ENCODE peak calls at places on chromosomes 7 and 10, in nine cellular contexts. One of them, this sample, is unnamed.

GRCh38 chr10:87038786-87039185 is 18.7 kb downstream of the FAM25A start:
- DNase-seq in H7: no peak
- DNase-seq in iPS-NIHi11: no peak
- DNase-seq in uterus: no peak
- DNase-seq in neural progenitor cell: no peak
- DNase-seq in epithelial cell of esophagus: peak
- DNase-seq in A172: no peak
- DNase-seq in stimulated activated CD4-positive, alpha-beta T cell treated with anti-CD3 and anti-CD28 coated beads, Interleukin-15, amount 100 ng/mL, for 1 hour: no peak
- DNase-seq in SHP77: no peak
- DNase-seq in this sample: peak

GRCh38 chr7:40760997-40761396 is 626.2 kb downstream of the SUGCT start:
- DNase-seq in A172: no peak
- DNase-seq in uterus: no peak
- DNase-seq in H7: no peak
- DNase-seq in iPS-NIHi11: no peak
- DNase-seq in epithelial cell of esophagus: no peak
- DNase-seq in stimulated activated CD4-positive, alpha-beta T cell treated with anti-CD3 and anti-CD28 coated beads, Interleukin-15, amount 100 ng/mL, for 1 hour: no peak
- DNase-seq in neural progenitor cell: no peak
- DNase-seq in SHP77: no peak
- DNase-seq in this sample: no peak

GRCh38 chr10:120941468-120941867 is 90.3 kb downstream of the WDR11 start:
- DNase-seq in H7: no peak
- DNase-seq in iPS-NIHi11: no peak
- DNase-seq in stimulated activated CD4-positive, alpha-beta T cell treated with anti-CD3 and anti-CD28 coated beads, Interleukin-15, amount 100 ng/mL, for 1 hour: no peak
- DNase-seq in SHP77: no peak
- DNase-seq in A172: no peak
- DNase-seq in epithelial cell of esophagus: no peak
- DNase-seq in neural progenitor cell: no peak
- DNase-seq in uterus: no peak
- DNase-seq in this sample: no peak

GRCh38 chr10:70115948-70116682 is 16.5 kb downstream of the AIFM2 start:
- DNase-seq in epithelial cell of esophagus: peak
- DNase-seq in stimulated activated CD4-positive, alpha-beta T cell treated with anti-CD3 and anti-CD28 coated beads, Interleukin-15, amount 100 ng/mL, for 1 hour: no peak
- DNase-seq in A172: peak
- DNase-seq in iPS-NIHi11: peak
- DNase-seq in uterus: peak
- DNase-seq in SHP77: no peak
- DNase-seq in H7: peak
- DNase-seq in neural progenitor cell: peak
- DNase-seq in this sample: peak

GRCh38 chr10:11728353-11728752 is 13.8 kb upstream of the ECHDC3 start:
- DNase-seq in stimulated activated CD4-positive, alpha-beta T cell treated with anti-CD3 and anti-CD28 coated beads, Interleukin-15, amount 100 ng/mL, for 1 hour: no peak
- DNase-seq in neural progenitor cell: no peak
- DNase-seq in A172: no peak
- DNase-seq in SHP77: no peak
- DNase-seq in H7: no peak
- DNase-seq in epithelial cell of esophagus: no peak
- DNase-seq in uterus: no peak
- DNase-seq in iPS-NIHi11: no peak
- DNase-seq in this sample: no peak

GRCh38 chr10:118729641-118730258 is 25.0 kb downstream of the CACUL1 start:
- DNase-seq in stimulated activated CD4-positive, alpha-beta T cell treated with anti-CD3 and anti-CD28 coated beads, Interleukin-15, amount 100 ng/mL, for 1 hour: no peak
- DNase-seq in epithelial cell of esophagus: peak
- DNase-seq in H7: no peak
- DNase-seq in iPS-NIHi11: no peak
- DNase-seq in uterus: no peak
- DNase-seq in SHP77: no peak
- DNase-seq in A172: no peak
- DNase-seq in neural progenitor cell: no peak
- DNase-seq in this sample: no peak

GRCh38 chr10:130230036-130230435 is 93.8 kb downstream of the GLRX3 start:
- DNase-seq in uterus: no peak
- DNase-seq in epithelial cell of esophagus: no peak
- DNase-seq in H7: no peak
- DNase-seq in iPS-NIHi11: no peak
- DNase-seq in A172: no peak
- DNase-seq in stimulated activated CD4-positive, alpha-beta T cell treated with anti-CD3 and anti-CD28 coated beads, Interleukin-15, amount 100 ng/mL, for 1 hour: no peak
- DNase-seq in SHP77: no peak
- DNase-seq in neural progenitor cell: no peak
- DNase-seq in this sample: no peak

GRCh38 chr10:115092258-115092554 is 959 bp upstream of the ATRNL1 start:
- DNase-seq in H7: no peak
- DNase-seq in neural progenitor cell: no peak
- DNase-seq in SHP77: no peak
- DNase-seq in A172: no peak
- DNase-seq in stimulated activated CD4-positive, alpha-beta T cell treated with anti-CD3 and anti-CD28 coated beads, Interleukin-15, amount 100 ng/mL, for 1 hour: no peak
- DNase-seq in epithelial cell of esophagus: no peak
- DNase-seq in uterus: no peak
- DNase-seq in iPS-NIHi11: no peak
- DNase-seq in this sample: no peak

GRCh38 chr7:81560708-81561107 is 209.1 kb downstream of the HGF start:
- DNase-seq in uterus: no peak
- DNase-seq in SHP77: no peak
- DNase-seq in H7: no peak
- DNase-seq in iPS-NIHi11: no peak
- DNase-seq in epithelial cell of esophagus: no peak
- DNase-seq in neural progenitor cell: no peak
- DNase-seq in stimulated activated CD4-positive, alpha-beta T cell treated with anti-CD3 and anti-CD28 coated beads, Interleukin-15, amount 100 ng/mL, for 1 hour: no peak
- DNase-seq in A172: no peak
- DNase-seq in this sample: no peak

GRCh38 chr7:21844742-21845141 is 101.0 kb downstream of the CDCA7L start:
- DNase-seq in iPS-NIHi11: no peak
- DNase-seq in epithelial cell of esophagus: peak
- DNase-seq in stimulated activated CD4-positive, alpha-beta T cell treated with anti-CD3 and anti-CD28 coated beads, Interleukin-15, amount 100 ng/mL, for 1 hour: no peak
- DNase-seq in SHP77: no peak
- DNase-seq in uterus: no peak
- DNase-seq in neural progenitor cell: no peak
- DNase-seq in H7: no peak
- DNase-seq in A172: no peak
- DNase-seq in this sample: no peak

GRCh38 chr10:77879710-77880109 is 46.8 kb downstream of the DLG5 start:
- DNase-seq in uterus: no peak
- DNase-seq in iPS-NIHi11: no peak
- DNase-seq in stimulated activated CD4-positive, alpha-beta T cell treated with anti-CD3 and anti-CD28 coated beads, Interleukin-15, amount 100 ng/mL, for 1 hour: no peak
- DNase-seq in A172: no peak
- DNase-seq in neural progenitor cell: no peak
- DNase-seq in SHP77: no peak
- DNase-seq in epithelial cell of esophagus: no peak
- DNase-seq in H7: no peak
- DNase-seq in this sample: no peak

GRCh38 chr7:8084772-8085171 is 116.2 kb downstream of the GLCCI1 start:
- DNase-seq in neural progenitor cell: no peak
- DNase-seq in stimulated activated CD4-positive, alpha-beta T cell treated with anti-CD3 and anti-CD28 coated beads, Interleukin-15, amount 100 ng/mL, for 1 hour: no peak
- DNase-seq in uterus: no peak
- DNase-seq in A172: no peak
- DNase-seq in epithelial cell of esophagus: no peak
- DNase-seq in H7: no peak
- DNase-seq in iPS-NIHi11: no peak
- DNase-seq in SHP77: no peak
- DNase-seq in this sample: no peak

GRCh38 chr10:130400890-130401289 is 264.7 kb downstream of the GLRX3 start:
- DNase-seq in neural progenitor cell: no peak
- DNase-seq in stimulated activated CD4-positive, alpha-beta T cell treated with anti-CD3 and anti-CD28 coated beads, Interleukin-15, amount 100 ng/mL, for 1 hour: no peak
- DNase-seq in uterus: no peak
- DNase-seq in SHP77: no peak
- DNase-seq in A172: no peak
- DNase-seq in epithelial cell of esophagus: no peak
- DNase-seq in iPS-NIHi11: peak
- DNase-seq in H7: peak
- DNase-seq in this sample: no peak

GRCh38 chr7:2939193-2939885 is 95.2 kb upstream of the GNA12 start:
- DNase-seq in uterus: no peak
- DNase-seq in neural progenitor cell: no peak
- DNase-seq in SHP77: no peak
- DNase-seq in iPS-NIHi11: peak
- DNase-seq in epithelial cell of esophagus: peak
- DNase-seq in stimulated activated CD4-positive, alpha-beta T cell treated with anti-CD3 and anti-CD28 coated beads, Interleukin-15, amount 100 ng/mL, for 1 hour: no peak
- DNase-seq in A172: peak
- DNase-seq in H7: peak
- DNase-seq in this sample: no peak

GRCh38 chr10:3336673-3337293 is 164.2 kb upstream of the PITRM1 start:
- DNase-seq in uterus: no peak
- DNase-seq in iPS-NIHi11: no peak
- DNase-seq in H7: no peak
- DNase-seq in stimulated activated CD4-positive, alpha-beta T cell treated with anti-CD3 and anti-CD28 coated beads, Interleukin-15, amount 100 ng/mL, for 1 hour: no peak
- DNase-seq in SHP77: no peak
- DNase-seq in epithelial cell of esophagus: no peak
- DNase-seq in A172: no peak
- DNase-seq in neural progenitor cell: no peak
- DNase-seq in this sample: no peak

GRCh38 chr7:81114682-81115081 is 195.8 kb upstream of the SEMA3C start:
- DNase-seq in A172: no peak
- DNase-seq in epithelial cell of esophagus: no peak
- DNase-seq in uterus: no peak
- DNase-seq in SHP77: no peak
- DNase-seq in neural progenitor cell: no peak
- DNase-seq in H7: no peak
- DNase-seq in stimulated activated CD4-positive, alpha-beta T cell treated with anti-CD3 and anti-CD28 coated beads, Interleukin-15, amount 100 ng/mL, for 1 hour: no peak
- DNase-seq in iPS-NIHi11: no peak
- DNase-seq in this sample: no peak

GRCh38 chr10:85851300-85851699 is 515.3 kb downstream of the GRID1 start:
- DNase-seq in epithelial cell of esophagus: peak
- DNase-seq in A172: peak
- DNase-seq in uterus: no peak
- DNase-seq in iPS-NIHi11: no peak
- DNase-seq in H7: no peak
- DNase-seq in SHP77: no peak
- DNase-seq in neural progenitor cell: no peak
- DNase-seq in stimulated activated CD4-positive, alpha-beta T cell treated with anti-CD3 and anti-CD28 coated beads, Interleukin-15, amount 100 ng/mL, for 1 hour: no peak
- DNase-seq in this sample: no peak

GRCh38 chr10:61744469-61744868 is 81.7 kb downstream of the CABCOCO1 start:
- DNase-seq in epithelial cell of esophagus: no peak
- DNase-seq in iPS-NIHi11: peak
- DNase-seq in SHP77: no peak
- DNase-seq in stimulated activated CD4-positive, alpha-beta T cell treated with anti-CD3 and anti-CD28 coated beads, Interleukin-15, amount 100 ng/mL, for 1 hour: no peak
- DNase-seq in neural progenitor cell: no peak
- DNase-seq in H7: peak
- DNase-seq in A172: no peak
- DNase-seq in uterus: no peak
- DNase-seq in this sample: no peak

GRCh38 chr10:124739996-124740373 is 4.2 kb downstream of the FAM53B start:
- DNase-seq in epithelial cell of esophagus: no peak
- DNase-seq in uterus: peak
- DNase-seq in SHP77: no peak
- DNase-seq in neural progenitor cell: no peak
- DNase-seq in stimulated activated CD4-positive, alpha-beta T cell treated with anti-CD3 and anti-CD28 coated beads, Interleukin-15, amount 100 ng/mL, for 1 hour: no peak
- DNase-seq in A172: no peak
- DNase-seq in iPS-NIHi11: no peak
- DNase-seq in H7: no peak
- DNase-seq in this sample: no peak

GRCh38 chr7:33928986-33929385 is 23.6 kb downstream of the BMPER start:
- DNase-seq in neural progenitor cell: no peak
- DNase-seq in H7: no peak
- DNase-seq in iPS-NIHi11: no peak
- DNase-seq in epithelial cell of esophagus: no peak
- DNase-seq in A172: no peak
- DNase-seq in SHP77: no peak
- DNase-seq in uterus: no peak
- DNase-seq in stimulated activated CD4-positive, alpha-beta T cell treated with anti-CD3 and anti-CD28 coated beads, Interleukin-15, amount 100 ng/mL, for 1 hour: no peak
- DNase-seq in this sample: no peak

GRCh38 chr7:77727527-77727926 is 31.3 kb downstream of the RSBN1L start:
- DNase-seq in neural progenitor cell: no peak
- DNase-seq in SHP77: no peak
- DNase-seq in stimulated activated CD4-positive, alpha-beta T cell treated with anti-CD3 and anti-CD28 coated beads, Interleukin-15, amount 100 ng/mL, for 1 hour: no peak
- DNase-seq in A172: no peak
- DNase-seq in iPS-NIHi11: no peak
- DNase-seq in epithelial cell of esophagus: no peak
- DNase-seq in H7: no peak
- DNase-seq in uterus: no peak
- DNase-seq in this sample: no peak